ENCODE peak calls at places on chromosomes 5 and 9, in seven cellular contexts. One of them, this sample, is unnamed. For H3K4me1 and H3K9me3, the result is how much of the 10 kb centered on the place peaks cover.

GRCh38 chr5:96140496-96140895 is 178.8 kb upstream of the ELL2 start:
- DNase-seq in HepG2: no peak
- DNase-seq in uterus: no peak
- DNase-seq in upper lobe of left lung: no peak
- DNase-seq in HCT116: no peak
- DNase-seq in heart left ventricle: no peak
- DNase-seq in K562: no peak
- DNase-seq in this sample: no peak

GRCh38 chr5:8436919-8437318 is 568.0 kb downstream of the MTRR start:
- DNase-seq in heart left ventricle: no peak
- DNase-seq in uterus: no peak
- DNase-seq in K562: no peak
- DNase-seq in HepG2: no peak
- DNase-seq in HCT116: no peak
- DNase-seq in upper lobe of left lung: no peak
- DNase-seq in this sample: no peak

GRCh38 chr5:138724470-138725146 is 28.6 kb upstream of the CTNNA1 start:
- DNase-seq in K562: no peak
- DNase-seq in HepG2: no peak
- DNase-seq in uterus: no peak
- DNase-seq in heart left ventricle: peak
- DNase-seq in upper lobe of left lung: no peak
- DNase-seq in HCT116: no peak
- DNase-seq in this sample: peak

GRCh38 chr5:97383996-97384395 is 200.9 kb upstream of the RIOK2 start:
- DNase-seq in upper lobe of left lung: no peak
- DNase-seq in HepG2: no peak
- DNase-seq in HCT116: peak
- DNase-seq in K562: no peak
- DNase-seq in uterus: no peak
- DNase-seq in heart left ventricle: no peak
- DNase-seq in this sample: no peak

GRCh38 chr5:54573783-54574485 is 56.4 kb downstream of the SNX18 start:
- DNase-seq in K562: no peak
- DNase-seq in uterus: no peak
- DNase-seq in HCT116: no peak
- DNase-seq in HepG2: no peak
- DNase-seq in upper lobe of left lung: no peak
- DNase-seq in heart left ventricle: no peak
- DNase-seq in this sample: no peak

GRCh38 chr5:118956727-118957126 is 31.6 kb downstream of the DTWD2 start:
- DNase-seq in HepG2: no peak
- DNase-seq in heart left ventricle: no peak
- DNase-seq in HCT116: no peak
- DNase-seq in uterus: no peak
- DNase-seq in K562: peak
- DNase-seq in upper lobe of left lung: no peak
- DNase-seq in this sample: no peak

GRCh38 chr5:72624641-72625236 is 117.5 kb upstream of the ZNF366 start:
- DNase-seq in upper lobe of left lung: no peak
- DNase-seq in heart left ventricle: peak
- DNase-seq in HepG2: no peak
- DNase-seq in HCT116: no peak
- DNase-seq in uterus: no peak
- DNase-seq in K562: no peak
- DNase-seq in this sample: no peak

GRCh38 chr5:134018154-134018985 is 13.6 kb upstream of the VDAC1 start:
- DNase-seq in heart left ventricle: no peak
- DNase-seq in HCT116: no peak
- DNase-seq in HepG2: peak
- DNase-seq in uterus: no peak
- DNase-seq in K562: peak
- DNase-seq in upper lobe of left lung: no peak
- DNase-seq in this sample: no peak

GRCh38 chr5:133818031-133818431 is 150.4 kb downstream of the C5orf15 start:
- DNase-seq in upper lobe of left lung: no peak
- DNase-seq in K562: no peak
- DNase-seq in heart left ventricle: peak
- DNase-seq in HCT116: no peak
- DNase-seq in uterus: no peak
- DNase-seq in HepG2: no peak
- DNase-seq in this sample: peak

GRCh38 chr5:14309864-14310531 is 166.9 kb downstream of the TRIO start:
- DNase-seq in upper lobe of left lung: no peak
- DNase-seq in uterus: no peak
- DNase-seq in HCT116: no peak
- DNase-seq in HepG2: no peak
- DNase-seq in heart left ventricle: no peak
- DNase-seq in K562: no peak
- DNase-seq in this sample: no peak

GRCh38 chr5:476102-476813 is 33.3 kb downstream of the EXOC3 start:
- DNase-seq in HepG2: no peak
- DNase-seq in upper lobe of left lung: peak
- DNase-seq in K562: no peak
- DNase-seq in HCT116: no peak
- DNase-seq in heart left ventricle: peak
- DNase-seq in uterus: no peak
- DNase-seq in this sample: no peak

GRCh38 chr9:108568093-108568492 is 287.7 kb downstream of the ACTL7B start:
- DNase-seq in heart left ventricle: no peak
- DNase-seq in K562: no peak
- DNase-seq in upper lobe of left lung: no peak
- DNase-seq in HCT116: no peak
- DNase-seq in HepG2: peak
- DNase-seq in uterus: no peak
- DNase-seq in this sample: no peak
- H3K4me1 ChIP-seq in heart left ventricle: under half
- H3K4me1 ChIP-seq in K562: under half
- H3K4me1 ChIP-seq in upper lobe of left lung: under half
- H3K4me1 ChIP-seq in HCT116: under half
- H3K4me1 ChIP-seq in HepG2: under half
- H3K4me1 ChIP-seq in uterus: under half
- H3K4me1 ChIP-seq in this sample: under half

GRCh38 chr9:127814619-127815511 is 12.2 kb downstream of the FPGS start:
- DNase-seq in uterus: no peak
- DNase-seq in HCT116: no peak
- DNase-seq in heart left ventricle: no peak
- DNase-seq in upper lobe of left lung: peak
- DNase-seq in HepG2: no peak
- DNase-seq in K562: no peak
- DNase-seq in this sample: peak
- TF ChIP-seq POLR2A in uterus: no peak
- TF ChIP-seq POLR2A in HCT116: no peak
- TF ChIP-seq POLR2A in heart left ventricle: no peak
- TF ChIP-seq POLR2A in upper lobe of left lung: no peak
- TF ChIP-seq POLR2A in HepG2: no peak
- TF ChIP-seq POLR2A in K562: no peak
- TF ChIP-seq POLR2A in this sample: no peak

DNA sequence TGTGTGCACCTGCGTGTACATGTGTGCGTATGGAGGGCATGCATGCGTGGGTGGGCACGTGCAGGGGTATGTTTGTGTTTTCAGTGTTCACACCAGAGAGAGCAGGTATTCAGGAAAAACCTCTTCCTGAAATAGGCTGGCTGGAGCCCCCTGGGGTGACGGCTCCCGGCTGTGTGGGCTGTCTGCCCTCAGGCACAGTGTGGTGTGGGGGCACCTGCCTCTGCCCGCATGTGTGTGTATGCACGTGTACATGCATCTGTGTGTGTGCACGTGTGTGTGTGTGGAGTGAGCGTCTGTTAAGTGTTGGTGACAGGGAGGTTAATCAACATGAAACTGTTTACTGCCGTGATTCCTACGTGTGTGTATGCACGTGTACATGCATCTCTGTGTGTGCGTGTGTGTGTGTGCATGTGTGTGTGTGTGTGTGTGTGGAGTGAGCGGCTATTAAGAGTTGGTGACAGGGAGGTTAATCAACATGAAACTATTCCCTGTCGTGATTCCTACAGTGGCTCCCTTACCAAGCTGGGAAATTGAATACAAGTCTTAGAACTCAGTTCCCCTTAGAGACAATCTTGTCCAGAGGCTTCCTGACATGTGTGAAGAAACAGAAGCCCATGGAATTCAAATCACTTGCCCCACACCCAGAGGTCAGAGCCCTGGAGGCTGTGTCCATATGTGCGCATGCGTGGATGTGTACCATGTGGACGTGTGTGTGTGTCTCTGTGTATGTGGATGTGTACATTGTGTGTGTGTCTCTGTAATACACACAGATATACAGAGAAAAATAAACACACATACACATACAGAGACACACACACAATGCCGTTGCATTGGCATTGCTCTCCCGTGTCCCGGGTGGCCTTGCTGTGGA is 372.4 kb upstream of the IRX4 start:
- DNase-seq in HCT116: no peak
- DNase-seq in upper lobe of left lung: peak
- DNase-seq in HepG2: no peak
- DNase-seq in K562: no peak
- DNase-seq in uterus: no peak
- DNase-seq in heart left ventricle: no peak
- DNase-seq in this sample: no peak
- H3K9me3 ChIP-seq in HCT116: under half
- H3K9me3 ChIP-seq in upper lobe of left lung: under half
- H3K9me3 ChIP-seq in HepG2: under half
- H3K9me3 ChIP-seq in K562: under half
- H3K9me3 ChIP-seq in uterus: under half
- H3K9me3 ChIP-seq in heart left ventricle: under half
- H3K9me3 ChIP-seq in this sample: under half

DNA sequence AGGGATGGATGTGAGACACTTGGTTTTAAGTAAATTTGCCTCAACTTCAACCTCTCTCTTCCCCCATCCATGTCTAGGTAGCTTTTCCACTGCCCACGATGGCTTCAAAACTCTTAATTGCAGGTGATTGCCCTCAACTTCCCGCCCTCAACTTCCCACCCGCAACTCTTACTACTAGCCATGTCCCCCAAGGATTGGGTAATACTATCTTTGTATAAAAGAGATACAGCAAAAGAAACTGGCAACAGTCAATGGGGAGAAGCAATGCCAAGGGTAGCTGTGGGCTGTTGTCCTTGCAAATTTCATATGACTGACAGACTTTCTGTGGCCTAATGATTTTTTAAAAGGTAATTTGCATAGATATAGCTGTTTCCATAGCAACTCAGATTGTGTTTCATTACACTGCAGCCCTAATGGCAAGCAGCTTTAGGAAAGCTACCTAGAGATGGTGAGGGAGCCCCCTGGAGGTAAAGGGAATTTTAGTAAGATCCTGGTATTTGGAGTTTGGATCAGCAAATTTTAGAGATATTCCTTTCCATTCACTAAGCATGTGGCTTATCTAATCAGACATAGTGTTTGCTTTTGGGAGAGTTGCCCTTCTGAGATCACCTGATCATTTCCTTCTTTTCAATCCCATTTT is 421.5 kb upstream of the DAP start:
- DNase-seq in HepG2: peak
- DNase-seq in uterus: no peak
- DNase-seq in upper lobe of left lung: no peak
- DNase-seq in K562: peak
- DNase-seq in heart left ventricle: no peak
- DNase-seq in HCT116: peak
- DNase-seq in this sample: no peak
- H3K4me1 ChIP-seq in HepG2: under half
- H3K4me1 ChIP-seq in uterus: under half
- H3K4me1 ChIP-seq in upper lobe of left lung: under half
- H3K4me1 ChIP-seq in K562: under half
- H3K4me1 ChIP-seq in heart left ventricle: under half
- H3K4me1 ChIP-seq in HCT116: under half
- H3K4me1 ChIP-seq in this sample: under half

GRCh38 chr5:147831465-147831864 is at the start of gene SPINK1:
- DNase-seq in K562: no peak
- DNase-seq in heart left ventricle: no peak
- DNase-seq in uterus: no peak
- DNase-seq in HepG2: no peak
- DNase-seq in HCT116: no peak
- DNase-seq in upper lobe of left lung: no peak
- DNase-seq in this sample: no peak
- TF ChIP-seq POLR2A in K562: no peak
- TF ChIP-seq POLR2A in heart left ventricle: no peak
- TF ChIP-seq POLR2A in uterus: no peak
- TF ChIP-seq POLR2A in HepG2: no peak
- TF ChIP-seq POLR2A in HCT116: no peak
- TF ChIP-seq POLR2A in upper lobe of left lung: no peak
- TF ChIP-seq POLR2A in this sample: no peak